ENCODE peak calls at places on chromosomes 12 and 14, in five cellular contexts. P, J, X, G and L are unnamed samples.

GRCh38 chr14:38290601-38291190 is 34.8 kb upstream of the CLEC14A start:
- DNase-seq in P (no peak), J (no peak), X (no peak), G (peak; percentile 20), L (no peak)

GRCh38 chr12:12976366-12976765 is 23.7 kb downstream of the HEBP1 start:
- DNase-seq in P (no peak), J (peak; percentile 71), X (no peak), G (no peak), L (no peak)

GRCh38 chr14:50109342-50109741 is 7.0 kb downstream of the VCPKMT start:
- DNase-seq in P (no peak), J (no peak), X (no peak), G (no peak), L (no peak)

GRCh38 chr12:9702239-9702638 is 30.7 kb downstream of the CLECL1 start:
- DNase-seq in P (no peak), J (no peak), X (no peak), G (no peak), L (peak; percentile 89)

GRCh38 chr14:75769047-75769685 is 108.1 kb downstream of the TTLL5 start:
- DNase-seq in P (no peak), J (no peak), X (no peak), G (no peak), L (no peak)

GRCh38 chr12:128661216-128661550 is 162.6 kb downstream of the SLC15A4 start:
- DNase-seq in P (no peak), J (no peak), X (no peak), G (no peak), L (no peak)

GRCh38 chr12:12350868-12351463 is 924 bp upstream of the MANSC1 start:
- DNase-seq in P (no peak), J (no peak), X (no peak), G (no peak), L (no peak)

GRCh38 chr14:24178399-24179178 is 6.7 kb downstream of the REC8 start:
- DNase-seq in P (peak; percentile 47), J (no peak), X (no peak), G (no peak), L (no peak)

GRCh38 chr14:75794615-75795038 is 133.6 kb downstream of the TTLL5 start:
- DNase-seq in P (no peak), J (no peak), X (no peak), G (no peak), L (no peak)

GRCh38 chr12:89092297-89092696 is 260.0 kb downstream of the DUSP6 start:
- DNase-seq in P (no peak), J (no peak), X (no peak), G (no peak), L (no peak)

GRCh38 chr14:36069535-36069900 is 107.0 kb downstream of the PTCSC3 start:
- DNase-seq in P (no peak), J (no peak), X (no peak), G (no peak), L (peak; percentile 44)

GRCh38 chr12:124109760-124110159 is 136.7 kb downstream of the ZNF664 start:
- DNase-seq in P (no peak), J (no peak), X (no peak), G (no peak), L (peak; percentile 68)

GRCh38 chr12:104340917-104341611 is 37.5 kb downstream of the EID3 start:
- DNase-seq in P (no peak), J (no peak), X (no peak), G (no peak), L (no peak)

GRCh38 chr14:71103662-71104484 is 196.6 kb downstream of the PCNX1 start:
- DNase-seq in P (no peak), J (peak; percentile 28), X (no peak), G (peak; percentile 12), L (peak; percentile 61)

GRCh38 chr14:81455344-81455743 is 55.2 kb upstream of the STON2 start:
- DNase-seq in P (no peak), J (no peak), X (no peak), G (no peak), L (no peak)

GRCh38 chr14:71621966-71622365 is 310.3 kb upstream of the RGS6 start:
- DNase-seq in P (no peak), J (no peak), X (no peak), G (no peak), L (no peak)

GRCh38 chr12:42945927-42946326 is 356.4 kb upstream of the PRICKLE1 start:
- DNase-seq in P (no peak), J (no peak), X (no peak), G (no peak), L (no peak)

GRCh38 chr12:75305412-75306332 is 24.5 kb downstream of the CAPS2 start:
- DNase-seq in P (peak; percentile 61), J (no peak), X (no peak), G (no peak), L (no peak)

GRCh38 chr14:93527076-93527692 is 96.4 kb downstream of the UNC79 start:
- DNase-seq in P (no peak), J (no peak), X (no peak), G (no peak), L (no peak)

GRCh38 chr14:94775082-94775874 is 5.4 kb upstream of the GSC start:
- DNase-seq in P (peak; percentile 31), J (no peak), X (no peak), G (no peak), L (no peak)

GRCh38 chr14:62614117-62614516 is 431.1 kb downstream of the KCNH5 start:
- DNase-seq in P (no peak), J (no peak), X (no peak), G (no peak), L (no peak)

GRCh38 chr12:238736-239398 is 23.8 kb downstream of the SLC6A13 start:
- DNase-seq in P (no peak), J (no peak), X (peak; percentile 31), G (no peak), L (no peak)

GRCh38 chr14:59354666-59355065 is 110.5 kb downstream of the GPR135 start:
- DNase-seq in P (no peak), J (no peak), X (no peak), G (no peak), L (no peak)

GRCh38 chr12:123441523-123442164 is 5.2 kb upstream of the RILPL2 start:
- DNase-seq in P (no peak), J (no peak), X (no peak), G (no peak), L (no peak)

GRCh38 chr12:1930816-1931597 is 12.6 kb upstream of the CACNA2D4 start:
- DNase-seq in P (no peak), J (peak; percentile 8), X (peak; percentile 78), G (no peak), L (no peak)

GRCh38 chr14:61466249-61466904 is 145.0 kb downstream of the PRKCH start:
- DNase-seq in P (peak; percentile 90), J (peak; percentile 86), X (no peak), G (peak; percentile 76), L (no peak)

GRCh38 chr14:95464524-95464923 is 51.9 kb downstream of the SYNE3 start:
- DNase-seq in P (no peak), J (no peak), X (no peak), G (no peak), L (peak; percentile 92)

GRCh38 chr12:73517859-73518258 is 1019.8 kb upstream of the ATXN7L3B start:
- DNase-seq in P (no peak), J (no peak), X (no peak), G (no peak), L (no peak)

DNA sequence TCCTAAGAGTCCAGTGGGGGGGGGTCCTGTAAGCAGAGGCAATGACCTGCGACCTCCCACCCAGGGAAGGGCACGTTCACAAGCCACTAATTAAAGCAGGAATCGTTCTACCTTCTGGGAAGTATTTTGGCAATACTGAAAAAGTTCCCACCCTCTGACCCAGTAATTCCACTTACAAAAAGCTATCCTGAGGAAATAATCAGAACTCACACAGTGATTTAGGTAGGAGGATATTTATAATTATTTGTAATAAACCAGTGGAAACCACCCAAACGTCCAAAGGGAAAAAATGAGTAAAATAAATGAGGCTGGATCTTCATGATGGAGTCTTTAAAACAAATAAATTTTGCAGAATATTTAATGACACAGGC is 54.7 kb downstream of the SSH1 start:
- DNase-seq in P (no peak), J (no peak), X (no peak), G (no peak), L (no peak)
- H3K4me3 ChIP-seq in P (no peak overlapping the region), J (no peak overlapping the region), X (no peak overlapping the region), G (peak overlapping the region; percentile 12), L (no peak overlapping the region)

GRCh38 chr12:6318440-6318879 is 8.0 kb downstream of the PLEKHG6 start:
- DNase-seq in P (no peak), J (peak; percentile 21), X (no peak), G (no peak), L (no peak)

GRCh38 chr12:6317693-6318439 is 7.4 kb downstream of the PLEKHG6 start:
- DNase-seq in P (no peak), J (no peak), X (no peak), G (no peak), L (no peak)

GRCh38 chr12:6321905-6322304 is 11.4 kb downstream of the PLEKHG6 start:
- DNase-seq in P (no peak), J (peak; percentile 25), X (no peak), G (no peak), L (no peak)

GRCh38 chr12:6316921-6317692 is 6.6 kb downstream of the PLEKHG6 start:
- DNase-seq in P (peak; percentile 65), J (no peak), X (no peak), G (no peak), L (no peak)

DNA sequence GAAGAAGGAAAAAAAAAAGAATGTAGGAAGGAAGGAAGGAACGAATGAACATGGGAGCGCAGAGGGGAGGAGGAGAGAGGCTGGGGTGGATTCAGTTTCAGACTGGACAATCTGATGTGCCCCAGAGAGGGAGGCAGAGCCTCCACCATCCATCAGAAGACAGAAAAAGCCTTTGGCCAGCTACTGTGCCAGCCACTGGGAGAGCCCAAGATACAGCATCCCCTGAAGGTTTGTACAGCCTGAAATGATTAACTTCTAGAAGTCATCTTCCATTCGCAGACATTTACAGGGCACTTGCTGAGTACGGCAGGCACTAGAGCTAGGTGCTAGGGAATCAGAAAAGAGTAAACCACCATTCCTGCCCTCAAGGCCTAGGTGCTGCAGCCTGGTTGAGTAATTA is 9.0 kb downstream of the PLEKHG6 start:
- DNase-seq in P (no peak), J (no peak), X (no peak), G (no peak), L (no peak)
- H3K4me3 ChIP-seq in P (no peak overlapping the region), J (no peak overlapping the region), X (no peak overlapping the region), G (no peak overlapping the region), L (no peak overlapping the region)

GRCh38 chr14:73887704-73888459 is 1.2 kb downstream of the ZNF410 start:
- DNase-seq in P (no peak), J (no peak), X (no peak), G (no peak), L (no peak)
- H3K4me3 ChIP-seq in P (peak overlapping the region; percentile 89), J (no peak overlapping the region), X (peak overlapping the region; percentile 90), G (peak overlapping the region; percentile 86), L (peak overlapping the region; percentile 90)

DNA sequence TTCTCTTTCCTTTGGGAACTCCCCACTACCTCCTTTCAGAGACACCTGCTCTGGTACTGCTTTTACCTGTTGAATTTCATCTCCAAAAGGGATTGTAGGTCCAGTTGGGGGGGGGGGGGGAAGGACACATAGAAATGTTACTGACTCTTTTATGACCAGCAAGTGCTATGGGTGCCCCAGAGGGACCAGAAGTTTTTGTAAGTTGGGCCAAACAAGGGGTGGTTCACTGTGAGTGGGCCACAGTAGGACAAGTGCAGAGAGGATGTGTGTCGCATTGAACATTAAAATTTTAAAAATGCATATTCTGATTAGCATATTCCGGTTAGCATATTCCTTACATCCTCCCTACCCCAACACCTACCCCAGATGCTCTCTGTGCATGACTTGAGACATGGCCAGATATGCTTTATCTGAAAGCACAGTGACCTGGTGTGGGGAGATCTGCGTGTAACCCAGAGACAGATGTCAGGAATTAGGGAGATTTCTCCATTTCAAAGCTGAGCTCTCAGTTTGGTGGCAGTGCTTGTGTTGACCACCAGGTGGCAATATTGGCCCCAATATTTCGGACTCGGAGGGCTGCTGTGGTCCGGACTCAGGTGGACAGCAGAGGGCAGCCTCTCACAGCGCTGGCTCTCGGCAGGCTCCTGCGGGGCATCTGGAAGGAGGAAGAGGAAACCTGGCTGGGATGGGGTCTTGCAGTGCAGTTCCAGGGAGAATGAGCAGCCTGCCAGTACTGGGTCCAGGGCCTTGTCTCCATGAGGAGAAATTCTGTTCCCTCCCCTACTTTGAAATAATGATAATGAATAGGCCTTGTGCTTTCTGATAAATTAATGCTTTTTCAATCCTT is 1.6 kb upstream of the CEBPE start:
- DNase-seq in P (peak; percentile 95), J (peak; percentile 88), X (peak; percentile 98), G (peak; percentile 90), L (peak; percentile 76)
- H3K4me3 ChIP-seq in P (no peak overlapping the region), J (no peak overlapping the region), X (no peak overlapping the region), G (no peak overlapping the region), L (peak overlapping the region; percentile 51)